ENCODE peak calls at places on chromosomes 7 and 10, in seven cellular contexts. P, B, K, D, Z, F and Y are unnamed samples. For H3K27me3, the result is how much of the 10 kb centered on the place peaks cover.

GRCh38 chr7:66952343-66953043 is 31.5 kb downstream of the TMEM248 start:
- DNase-seq in P (peak), B (peak), K (peak), D (no peak), Z (peak), F (no peak), Y (peak)

GRCh38 chr10:117005454-117006055 is 568 bp upstream of the SHTN1 start:
- DNase-seq in P (peak), B (no peak), K (peak), D (peak), Z (no peak), F (peak), Y (peak)

GRCh38 chr7:4833691-4834600 is 27.9 kb downstream of the PAPOLB start:
- DNase-seq in P (no peak), B (no peak), K (no peak), D (no peak), Z (no peak), F (no peak), Y (no peak)

GRCh38 chr7:117686311-117686935 is 186.8 kb downstream of the CTTNBP2 start:
- DNase-seq in P (no peak), B (no peak), K (no peak), D (peak), Z (no peak), F (no peak), Y (no peak)

GRCh38 chr10:114437456-114438292 is 33.4 kb upstream of the AFAP1L2 start:
- DNase-seq in P (no peak), B (no peak), K (peak), D (peak), Z (peak), F (no peak), Y (peak)

GRCh38 chr10:69069090-69070042 is 18.5 kb upstream of the SRGN start:
- DNase-seq in P (no peak), B (no peak), K (no peak), D (no peak), Z (peak), F (no peak), Y (no peak)

GRCh38 chr10:90751107-90751997 is 106.5 kb downstream of the HTR7 start:
- DNase-seq in P (peak), B (peak), K (peak), D (peak), Z (peak), F (peak), Y (peak)

GRCh38 chr10:34696423-34696822 is 118.7 kb downstream of the PARD3 start:
- DNase-seq in P (no peak), B (peak), K (peak), D (no peak), Z (peak), F (no peak), Y (peak)

GRCh38 chr7:22013711-22014110 is 68.0 kb upstream of the CDCA7L start:
- DNase-seq in P (no peak), B (no peak), K (no peak), D (no peak), Z (no peak), F (no peak), Y (no peak)

GRCh38 chr7:22782616-22783232 is 39.9 kb downstream of the TOMM7 start:
- DNase-seq in P (peak), B (peak), K (peak), D (peak), Z (peak), F (peak), Y (peak)

GRCh38 chr10:7649673-7650330 is 17.0 kb downstream of the ITIH5 start:
- DNase-seq in P (peak), B (no peak), K (no peak), D (no peak), Z (no peak), F (no peak), Y (peak)

GRCh38 chr10:74977913-74978847 is 133.3 kb upstream of the SAMD8 start:
- DNase-seq in P (no peak), B (no peak), K (no peak), D (no peak), Z (no peak), F (no peak), Y (no peak)

GRCh38 chr7:7585241-7585928 is 18.7 kb downstream of the MIOS start:
- DNase-seq in P (no peak), B (no peak), K (no peak), D (no peak), Z (no peak), F (no peak), Y (no peak)

GRCh38 chr7:158300427-158300826 is 287.2 kb downstream of the PTPRN2 start:
- DNase-seq in P (no peak), B (no peak), K (no peak), D (no peak), Z (no peak), F (peak), Y (no peak)

GRCh38 chr7:142459557-142459963 is 201.7 kb upstream of the PRSS58 start:
- DNase-seq in P (peak), B (peak), K (peak), D (peak), Z (peak), F (peak), Y (peak)

GRCh38 chr10:93073539-93074136 is at the start of gene CYP26A1:
- DNase-seq in P (no peak), B (no peak), K (peak), D (peak), Z (no peak), F (peak), Y (peak)

GRCh38 chr10:124535731-124536495 is 74.3 kb downstream of the LHPP start:
- DNase-seq in P (no peak), B (no peak), K (no peak), D (no peak), Z (no peak), F (no peak), Y (no peak)

GRCh38 chr7:124033093-124033806 is 383 bp upstream of the TMEM229A start:
- DNase-seq in P (no peak), B (no peak), K (no peak), D (peak), Z (peak), F (peak), Y (peak)

GRCh38 chr7:129845972-129846327 is 106.8 kb downstream of the UBE2H start:
- DNase-seq in P (peak), B (peak), K (peak), D (no peak), Z (peak), F (no peak), Y (peak)
- TF ChIP-seq EZH2 in P (no peak), B (no peak), K (no peak), D (no peak), Z (no peak), F (no peak), Y (no peak)

GRCh38 chr10:95325863-95326262 is 35.1 kb upstream of the PDLIM1 start:
- DNase-seq in P (no peak), B (no peak), K (no peak), D (no peak), Z (no peak), F (no peak), Y (no peak)

GRCh38 chr10:95329296-95329695 is 38.5 kb upstream of the PDLIM1 start:
- DNase-seq in P (no peak), B (no peak), K (peak), D (no peak), Z (no peak), F (no peak), Y (no peak)

GRCh38 chr10:95328013-95328412 is 37.2 kb upstream of the PDLIM1 start:
- DNase-seq in P (no peak), B (no peak), K (no peak), D (no peak), Z (no peak), F (no peak), Y (peak)

GRCh38 chr10:95326396-95326795 is 35.6 kb upstream of the PDLIM1 start:
- DNase-seq in P (no peak), B (no peak), K (no peak), D (no peak), Z (no peak), F (no peak), Y (no peak)

DNA sequence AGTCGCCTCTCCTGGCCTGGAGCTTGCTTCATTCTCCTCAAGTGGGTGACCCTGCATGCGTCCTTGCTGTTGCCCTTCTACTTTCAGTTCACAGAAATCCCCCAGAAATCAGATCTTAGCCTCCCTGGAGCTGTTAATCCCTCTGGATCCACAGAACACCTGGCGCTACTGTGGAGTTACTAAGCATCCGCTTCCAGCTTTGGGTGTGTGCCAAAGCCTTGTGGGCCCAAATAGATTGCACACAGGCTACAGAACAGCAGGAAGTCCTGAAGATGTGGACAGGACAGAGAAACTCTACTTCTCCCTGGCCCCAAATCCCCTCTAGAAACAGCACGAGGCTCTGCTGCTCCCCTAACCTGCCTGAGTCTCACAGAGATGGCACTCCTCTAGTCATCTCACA is 36.6 kb upstream of the PDLIM1 start:
- DNase-seq in P (no peak), B (no peak), K (peak), D (peak), Z (peak), F (no peak), Y (no peak)
- H3K27ac ChIP-seq in P (no peak), B (no peak), K (no peak), D (no peak), Z (no peak), F (no peak), Y (no peak)

GRCh38 chr10:11215468-11215867 is 197.8 kb downstream of the CELF2 start:
- DNase-seq in P (no peak), B (no peak), K (no peak), D (no peak), Z (no peak), F (no peak), Y (no peak)
- H3K27me3 ChIP-seq in P (under half), B (half or more), K (under half), D (under half), Z (under half), F (under half), Y (under half)

DNA sequence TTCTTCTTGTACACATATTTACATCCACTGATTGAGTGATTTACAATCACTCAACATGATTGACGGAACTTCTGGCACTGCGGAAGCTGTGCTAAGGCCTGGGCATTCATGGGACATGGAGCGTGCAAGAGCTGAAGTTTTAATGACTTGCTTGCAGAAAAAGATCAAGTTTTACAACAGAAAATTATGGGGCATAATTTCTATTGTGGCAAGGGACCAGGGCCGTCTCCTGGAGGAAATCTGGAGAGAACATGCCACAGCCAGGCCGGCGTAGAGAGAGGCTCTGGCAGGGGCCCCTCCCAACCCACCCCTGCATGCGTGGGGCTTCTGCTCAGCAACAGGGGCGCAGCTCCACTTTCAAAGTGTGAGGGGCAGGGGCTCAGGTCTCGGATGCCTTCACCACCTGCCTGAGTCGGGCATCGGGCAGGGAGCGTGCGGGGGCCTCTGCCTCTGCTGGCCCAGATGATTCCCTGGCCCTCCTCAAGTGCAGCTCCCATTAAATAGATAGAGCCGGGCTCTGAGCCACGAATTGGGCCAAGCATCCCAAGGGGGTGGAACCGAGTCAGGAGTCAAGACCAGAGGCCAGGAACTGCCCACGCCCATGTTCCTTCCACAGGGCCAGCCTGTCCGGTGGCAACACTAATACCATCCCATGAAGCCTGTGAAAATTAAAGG is 109.1 kb upstream of the FAM20C start:
- DNase-seq in P (no peak), B (no peak), K (no peak), D (no peak), Z (no peak), F (no peak), Y (no peak)
- TF ChIP-seq EZH2 in P (no peak), B (no peak), K (no peak), D (no peak), Z (no peak), F (no peak), Y (no peak)

DNA sequence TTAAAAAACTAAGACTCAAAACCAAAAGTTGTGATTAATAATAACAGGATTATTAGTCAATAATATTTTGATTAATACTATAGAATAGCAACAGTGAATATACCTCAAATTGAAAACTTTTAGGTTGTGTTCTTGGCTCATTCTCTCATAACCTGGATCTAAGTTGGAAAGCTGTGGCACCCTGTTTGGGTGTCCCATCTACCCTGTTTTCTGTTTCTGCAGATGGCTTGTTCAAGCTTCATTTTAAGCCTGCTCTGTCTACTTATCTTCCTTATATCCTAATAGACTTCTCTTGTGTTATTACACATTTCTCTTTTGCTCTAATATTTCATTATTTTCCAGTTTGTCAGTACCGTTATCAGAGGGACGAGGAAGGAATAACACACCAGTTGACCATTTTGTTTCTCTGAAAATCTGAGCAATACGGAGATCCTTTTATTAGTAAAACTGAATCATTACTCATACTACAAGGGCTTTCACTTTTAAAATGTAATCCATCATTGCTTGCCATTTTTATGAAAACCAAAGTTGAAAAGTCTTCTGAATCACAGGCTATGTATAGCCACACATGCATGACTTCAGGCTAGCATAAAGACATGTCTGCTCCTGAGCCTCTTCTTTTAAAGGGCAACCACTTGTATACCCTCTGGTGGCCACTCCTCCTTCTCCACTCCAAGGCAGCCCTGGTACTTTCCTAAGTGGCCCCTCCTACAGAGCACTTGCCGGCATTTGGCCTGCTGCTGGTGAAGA is 22.3 kb downstream of the COX15 start:
- DNase-seq in P (no peak), B (no peak), K (no peak), D (peak), Z (peak), F (no peak), Y (peak)
- H3K27ac ChIP-seq in P (no peak), B (peak), K (no peak), D (no peak), Z (peak), F (no peak), Y (peak)

GRCh38 chr7:128356546-128357365 is 4.7 kb downstream of the PRRT4 start:
- DNase-seq in P (no peak), B (peak), K (no peak), D (no peak), Z (no peak), F (no peak), Y (no peak)

GRCh38 chr7:128359939-128360338 is 1.6 kb downstream of the PRRT4 start:
- DNase-seq in P (no peak), B (no peak), K (no peak), D (no peak), Z (no peak), F (no peak), Y (no peak)

GRCh38 chr7:128359336-128359735 is 2.2 kb downstream of the PRRT4 start:
- DNase-seq in P (no peak), B (no peak), K (no peak), D (no peak), Z (no peak), F (no peak), Y (no peak)

GRCh38 chr7:128357366-128357662 is 4.2 kb downstream of the PRRT4 start:
- DNase-seq in P (no peak), B (peak), K (peak), D (peak), Z (no peak), F (no peak), Y (no peak)

DNA sequence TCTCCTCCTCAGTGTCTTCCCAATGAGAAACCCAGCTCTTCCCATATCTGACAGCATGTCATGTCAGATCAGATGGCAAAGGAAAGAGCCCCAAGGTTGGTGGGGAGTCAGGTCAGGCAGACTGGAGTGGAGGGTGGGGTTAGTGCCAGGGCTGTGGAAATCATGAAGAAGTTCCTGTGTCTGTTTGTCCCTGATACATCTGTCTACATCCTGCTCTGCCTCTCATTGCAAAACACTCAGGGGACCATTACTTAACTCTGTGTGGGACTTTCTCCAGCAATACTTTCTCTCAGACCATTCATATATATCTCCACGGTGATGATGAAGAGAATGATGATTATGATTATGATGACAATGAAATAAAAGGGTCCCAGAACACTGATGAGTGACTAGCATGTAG is 3.3 kb downstream of the PRRT4 start:
- DNase-seq in P (no peak), B (no peak), K (no peak), D (no peak), Z (no peak), F (no peak), Y (peak)
- H3K27me3 ChIP-seq in P (under half), B (under half), K (under half), D (half or more), Z (under half), F (half or more), Y (under half)

DNA sequence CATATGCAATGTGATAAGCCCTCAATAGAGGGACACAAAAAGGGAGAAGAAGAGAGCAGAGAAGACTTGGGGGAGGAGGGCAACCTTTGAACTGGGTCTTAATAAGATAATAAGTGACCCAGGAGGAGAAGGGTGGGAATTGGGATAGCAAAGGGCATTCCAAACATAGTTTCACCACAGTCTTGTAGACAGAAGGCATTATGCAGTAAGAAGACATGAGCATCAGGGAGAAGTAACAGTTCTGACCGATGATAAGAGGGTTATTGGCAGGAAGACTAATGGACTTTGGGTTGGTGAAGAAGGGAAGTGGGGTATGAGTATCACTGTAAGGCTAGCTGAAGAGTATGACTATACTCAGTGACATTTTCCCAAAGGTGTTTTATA is 63.6 kb downstream of the TES start:
- DNase-seq in P (no peak), B (no peak), K (no peak), D (peak), Z (no peak), F (no peak), Y (no peak)
- TF ChIP-seq EZH2 in P (no peak), B (no peak), K (no peak), D (no peak), Z (no peak), F (no peak), Y (no peak)

DNA sequence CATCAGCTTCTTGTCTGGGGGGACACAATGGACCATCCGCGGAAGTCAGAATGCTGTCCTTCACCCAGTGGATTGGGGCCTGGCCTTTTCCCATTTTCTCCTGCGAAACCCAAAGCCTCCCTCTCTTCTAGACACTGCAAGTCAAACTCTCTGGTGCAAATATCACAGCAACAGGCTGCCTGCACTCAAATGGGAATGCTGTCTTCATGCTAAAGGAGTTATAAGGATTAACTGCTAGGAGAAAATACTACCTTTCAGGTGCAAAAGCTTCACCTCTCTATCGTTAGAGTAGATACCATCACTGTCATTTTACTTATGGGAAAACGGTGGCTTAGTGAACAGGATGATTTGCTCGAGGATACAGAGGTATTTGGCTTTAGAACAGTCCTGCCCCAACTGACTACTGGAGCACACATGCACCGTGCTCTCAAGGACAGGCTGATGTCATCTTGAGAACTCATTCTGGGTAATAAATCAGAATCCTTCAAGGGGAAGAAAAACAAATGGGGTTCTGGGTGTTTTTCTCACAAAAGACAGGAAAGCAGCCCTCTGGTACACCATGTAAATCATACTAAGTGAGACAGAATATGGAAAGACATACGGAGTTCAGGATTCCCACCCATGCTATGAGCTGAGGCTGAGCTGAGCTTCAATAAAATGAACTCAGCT is 101.0 kb downstream of the SAMD9 start:
- DNase-seq in P (no peak), B (no peak), K (no peak), D (no peak), Z (no peak), F (no peak), Y (no peak)
- H3K27ac ChIP-seq in P (no peak), B (no peak), K (no peak), D (no peak), Z (no peak), F (no peak), Y (no peak)

DNA sequence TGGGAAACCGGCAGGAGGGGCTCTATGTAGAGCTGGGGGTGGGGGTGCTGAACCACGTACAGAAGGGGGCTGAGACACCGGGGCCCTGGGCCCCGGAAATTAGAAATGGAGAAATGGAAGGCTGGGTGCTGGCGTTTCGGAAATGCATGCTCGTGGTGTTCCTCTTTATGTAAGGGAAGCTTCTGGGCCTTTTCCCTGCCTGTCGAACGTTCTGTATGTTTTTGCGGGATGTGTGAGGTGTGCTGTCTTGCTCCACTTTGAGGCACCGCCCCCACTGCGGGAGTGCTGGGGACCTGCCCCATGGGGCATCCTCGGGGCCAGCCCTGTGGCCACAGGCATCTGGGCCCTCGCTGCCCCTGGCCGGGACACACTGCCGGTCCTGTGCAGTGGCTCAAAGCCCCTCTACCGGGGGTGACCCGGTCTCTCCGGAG is 1.7 kb upstream of the VENTX start:
- DNase-seq in P (no peak), B (no peak), K (no peak), D (no peak), Z (no peak), F (no peak), Y (no peak)
- H3K27me3 ChIP-seq in P (under half), B (under half), K (under half), D (half or more), Z (half or more), F (half or more), Y (half or more)